ENCODE peak calls at places on chromosomes 5 and 9, in eight cellular contexts. E is AG04450, X is suprapubic skin, L is AG09309, C is foreskin fibroblast, T is astrocyte of the spinal cord, I is progenitor cell of endocrine pancreas, U is neural crest cell. K is an unnamed sample.

GRCh38 chr9:75483636-75484035 is 395.3 kb downstream of the OSTF1 start:
- DNase-seq in E (no peak), X (no peak), L (no peak), C (no peak), T (peak; percentile 14), I (no peak), U (no peak), K (no peak)

GRCh38 chr5:74120585-74120984 is 494.6 kb downstream of the ARHGEF28 start:
- DNase-seq in E (no peak), X (no peak), L (no peak), C (no peak), T (no peak), I (no peak), U (no peak), K (no peak)

GRCh38 chr5:109838157-109838556 is 148.4 kb downstream of the MAN2A1 start:
- DNase-seq in E (no peak), X (no peak), L (no peak), C (no peak), T (no peak), I (no peak), U (no peak), K (no peak)

GRCh38 chr5:148003226-148003625 is 60.6 kb upstream of the SPINK5 start:
- DNase-seq in E (no peak), X (no peak), L (no peak), C (no peak), T (no peak), I (no peak), U (no peak), K (no peak)

GRCh38 chr5:67173959-67174358 is 22.6 kb downstream of the CD180 start:
- DNase-seq in E (no peak), X (no peak), L (no peak), C (no peak), T (no peak), I (no peak), U (no peak), K (no peak)

GRCh38 chr5:94778712-94779111 is 160.2 kb downstream of the SLF1 start:
- DNase-seq in E (no peak), X (no peak), L (no peak), C (no peak), T (no peak), I (no peak), U (no peak), K (no peak)

GRCh38 chr5:140020601-140021177 is 22.4 kb downstream of the NRG2 start:
- DNase-seq in E (no peak), X (no peak), L (no peak), C (no peak), T (no peak), I (no peak), U (no peak), K (no peak)

GRCh38 chr9:88804289-88804596 is 187.0 kb upstream of the S1PR3 start:
- DNase-seq in E (no peak), X (no peak), L (no peak), C (peak; percentile 55), T (no peak), I (no peak), U (no peak), K (no peak)

GRCh38 chr9:87876708-87877107 is 6.0 kb upstream of the SPATA31E1 start:
- DNase-seq in E (no peak), X (no peak), L (no peak), C (no peak), T (no peak), I (no peak), U (no peak), K (no peak)

GRCh38 chr9:137444106-137444790 is 3.1 kb upstream of the ENTPD8 start:
- DNase-seq in E (no peak), X (no peak), L (no peak), C (no peak), T (no peak), I (no peak), U (no peak), K (no peak)
- TF ChIP-seq CTCF in E (no peak), X (no peak), L (no peak), C (no peak), T (no peak), I (no peak), U (no peak), K (no peak)

GRCh38 chr5:59198832-59199231 is 616.0 kb downstream of the RAB3C start:
- DNase-seq in E (no peak), X (no peak), L (no peak), C (no peak), T (no peak), I (no peak), U (no peak), K (no peak)

GRCh38 chr5:59197911-59198310 is 615.0 kb downstream of the RAB3C start:
- DNase-seq in E (no peak), X (no peak), L (no peak), C (no peak), T (no peak), I (no peak), U (no peak), K (no peak)

GRCh38 chr5:59198365-59198764 is 615.5 kb downstream of the RAB3C start:
- DNase-seq in E (no peak), X (no peak), L (no peak), C (no peak), T (no peak), I (no peak), U (no peak), K (no peak)

GRCh38 chr5:59204114-59204897 is 621.4 kb downstream of the RAB3C start:
- DNase-seq in E (no peak), X (no peak), L (no peak), C (no peak), T (no peak), I (no peak), U (no peak), K (no peak)

DNA sequence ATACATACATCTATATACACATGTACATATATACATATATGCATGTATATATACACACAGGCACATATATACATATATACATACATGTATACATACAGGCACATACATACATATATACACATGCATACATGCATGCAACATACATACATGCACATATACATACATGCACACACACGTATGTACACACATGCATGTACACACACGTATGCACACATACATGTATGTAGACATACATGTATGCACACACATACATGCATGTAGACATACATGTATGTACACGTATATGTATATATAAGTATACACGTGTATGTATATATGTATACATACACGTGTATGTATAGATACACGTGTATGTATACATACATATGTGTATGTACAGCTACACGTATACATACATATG is 617.0 kb downstream of the RAB3C start:
- DNase-seq in E (no peak), X (no peak), L (no peak), C (no peak), T (no peak), I (no peak), U (no peak), K (no peak)
- TF ChIP-seq CTCF in E (no peak), X (no peak), L (no peak), C (no peak), T (no peak), I (no peak), U (no peak), K (no peak)

DNA sequence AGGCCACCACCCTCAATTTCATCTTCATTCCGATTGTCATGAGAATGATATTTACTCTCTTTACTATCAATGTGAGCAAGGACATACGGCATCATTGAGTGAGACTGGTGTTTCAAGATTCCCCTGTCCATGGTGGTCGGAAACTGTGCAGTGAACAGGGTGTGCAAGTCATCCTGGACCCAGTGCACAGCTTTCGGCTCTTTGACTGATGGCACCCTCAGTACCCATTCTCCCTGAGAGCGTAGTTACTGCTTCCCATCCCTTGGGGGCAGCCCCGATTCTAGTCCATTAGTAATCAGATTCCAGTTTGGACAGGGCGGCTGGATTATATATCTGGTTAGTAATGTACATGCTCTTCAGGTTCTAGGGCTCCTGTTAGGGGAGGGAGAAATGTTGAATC is 61.7 kb upstream of the SUB1 start:
- DNase-seq in E (no peak), X (no peak), L (no peak), C (no peak), T (no peak), I (no peak), U (no peak), K (no peak)
- TF ChIP-seq CTCF in E (no peak), X (no peak), L (no peak), C (no peak), T (no peak), I (no peak), U (no peak), K (no peak)

GRCh38 chr5:133994990-133995333 is 9.8 kb downstream of the VDAC1 start:
- DNase-seq in E (no peak), X (no peak), L (no peak), C (no peak), T (no peak), I (no peak), U (no peak), K (no peak)

GRCh38 chr5:133995341-133995740 is 9.4 kb downstream of the VDAC1 start:
- DNase-seq in E (no peak), X (no peak), L (no peak), C (no peak), T (no peak), I (no peak), U (no peak), K (no peak)

GRCh38 chr5:133998807-133999206 is 6.0 kb downstream of the VDAC1 start:
- DNase-seq in E (no peak), X (no peak), L (no peak), C (no peak), T (no peak), I (no peak), U (no peak), K (no peak)

GRCh38 chr5:133995903-133996563 is 8.7 kb downstream of the VDAC1 start:
- DNase-seq in E (no peak), X (no peak), L (no peak), C (no peak), T (no peak), I (no peak), U (no peak), K (peak; percentile 68)

GRCh38 chr5:133996683-133997252 is 8.0 kb downstream of the VDAC1 start:
- DNase-seq in E (no peak), X (no peak), L (no peak), C (no peak), T (no peak), I (no peak), U (no peak), K (peak; percentile 46)
- TF ChIP-seq CTCF in E (peak; percentile 57), X (peak; percentile 32), L (peak; percentile 46), C (peak; percentile 49), T (peak; percentile 69), I (peak; percentile 59), U (peak; percentile 62), K (peak; percentile 43)

DNA sequence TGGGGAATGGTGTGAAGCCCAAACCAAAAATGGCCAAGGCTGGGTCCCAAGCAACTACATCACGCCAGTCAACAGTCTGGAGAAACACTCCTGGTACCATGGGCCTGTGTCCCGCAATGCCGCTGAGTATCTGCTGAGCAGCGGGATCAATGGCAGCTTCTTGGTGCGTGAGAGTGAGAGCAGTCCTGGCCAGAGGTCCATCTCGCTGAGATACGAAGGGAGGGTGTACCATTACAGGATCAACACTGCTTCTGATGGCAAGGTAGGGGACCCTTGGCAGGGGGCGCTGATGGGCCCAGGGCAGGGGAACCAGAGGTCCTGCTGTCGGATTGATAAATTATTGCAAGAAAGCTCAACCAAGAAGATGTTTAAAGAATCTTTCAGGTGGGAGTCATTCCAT is 19.8 kb downstream of the ABL1 start:
- DNase-seq in E (no peak), X (peak; percentile 45), L (no peak), C (no peak), T (no peak), I (no peak), U (no peak), K (no peak)
- TF ChIP-seq CTCF in E (no peak), X (no peak), L (peak; percentile 9), C (no peak), T (no peak), I (no peak), U (no peak), K (no peak)

GRCh38 chr9:84997472-84997871 is 327.9 kb downstream of the NTRK2 start:
- DNase-seq in E (no peak), X (no peak), L (no peak), C (no peak), T (no peak), I (no peak), U (no peak), K (no peak)
- TF ChIP-seq CTCF in E (no peak), X (no peak), L (no peak), C (no peak), T (no peak), I (peak; percentile 9), U (no peak), K (no peak)